ENCODE peak calls at places on chromosomes 7 and 10, in nine cellular contexts. G is immature natural killer cell; I is BJ; S is CD4-positive, alpha-beta T cell; E is Caco-2; U is GM12864; A is NCI-H82; J is aorta; T is HT-29. C is an unnamed sample.

GRCh38 chr10:132400041-132400546 is 3.1 kb downstream of the PWWP2B start:
- DNase-seq in T (no peak), I (no peak), E (no peak), S (no peak), J (no peak), U (no peak), A (no peak), G (no peak), C (no peak)

GRCh38 chr10:124364674-124365073 is 54.0 kb downstream of the OAT start:
- DNase-seq in A (no peak), I (no peak), S (no peak), T (no peak), U (no peak), G (no peak), J (no peak), E (no peak), C (no peak)

GRCh38 chr10:125114761-125115391 is 45.5 kb downstream of the CTBP2 start:
- DNase-seq in A (no peak), G (no peak), T (no peak), U (no peak), E (no peak), I (no peak), S (no peak), J (peak; percentile 51), C (no peak)

GRCh38 chr7:101507791-101508252 is 121.3 kb downstream of the MYL10 start:
- DNase-seq in S (peak; percentile 1), U (peak; percentile 5), E (peak; percentile 87), A (peak; percentile 82), J (no peak), I (no peak), G (peak; percentile 3), T (peak; percentile 75), C (peak; percentile 91)

GRCh38 chr10:113283189-113283588 is 269.7 kb upstream of the HABP2 start:
- DNase-seq in G (no peak), S (no peak), I (no peak), J (no peak), E (peak; percentile 15), A (no peak), T (peak; percentile 52), U (no peak), C (no peak)

GRCh38 chr10:128035557-128035973 is 90.7 kb downstream of the MKI67 start:
- DNase-seq in E (peak; percentile 64), S (peak; percentile 44), A (peak; percentile 20), T (peak; percentile 36), J (peak; percentile 84), U (no peak), I (no peak), G (peak; percentile 63), C (no peak)

GRCh38 chr7:44100458-44101303 is 3.5 kb upstream of the AEBP1 start:
- DNase-seq in T (no peak), G (no peak), I (peak; percentile 67), U (no peak), S (no peak), E (no peak), J (peak; percentile 87), A (no peak), C (peak; percentile 59)

GRCh38 chr10:131086511-131086910 is 225.0 kb downstream of the TCERG1L start:
- DNase-seq in U (no peak), T (no peak), J (no peak), G (no peak), S (no peak), A (no peak), E (no peak), I (no peak), C (no peak)

GRCh38 chr7:91243591-91244368 is 20.5 kb upstream of the FZD1 start:
- DNase-seq in G (no peak), T (no peak), J (no peak), S (no peak), A (no peak), I (no peak), E (no peak), U (no peak), C (no peak)

GRCh38 chr7:51026341-51026740 is 243.6 kb upstream of the GRB10 start:
- DNase-seq in E (no peak), G (no peak), U (no peak), T (no peak), I (no peak), A (no peak), S (no peak), J (no peak), C (no peak)

GRCh38 chr10:131653140-131653539 is 247.7 kb upstream of the PPP2R2D start:
- DNase-seq in J (no peak), G (no peak), T (no peak), U (no peak), I (no peak), S (no peak), E (no peak), A (no peak), C (no peak)

GRCh38 chr10:73886625-73887024 is 12.3 kb upstream of the CAMK2G start:
- DNase-seq in J (no peak), S (no peak), E (no peak), T (peak; percentile 39), A (no peak), U (no peak), G (no peak), I (no peak), C (no peak)

GRCh38 chr10:118983263-118983662 is 46.3 kb upstream of the NANOS1 start:
- DNase-seq in I (no peak), A (peak; percentile 67), S (no peak), T (no peak), E (no peak), U (no peak), G (no peak), J (no peak), C (no peak)

GRCh38 chr7:155665079-155665956 is 20.9 kb downstream of the RBM33 start:
- DNase-seq in A (no peak), U (no peak), I (no peak), T (no peak), J (no peak), S (no peak), E (no peak), G (no peak), C (no peak)

C was measured in hepatocyte.